ENCODE peak calls at places on chromosomes 4 and X, in seven cellular contexts. S is mesothelial cell of epicardium, T is MCF 10A, O is choroid plexus epithelial cell, I is GM10248, Z is cardiac fibroblast, X is coronary artery. A is an unnamed sample.

GRCh38 chr4:8019396-8020365 is 80.0 kb upstream of the AFAP1 start:
- DNase-seq in S (no peak), T (peak), O (no peak), I (no peak), Z (no peak), X (no peak), A (no peak)

GRCh38 chrX:37378830-37379229 is 29.7 kb downstream of the PRRG1 start:
- DNase-seq in S (no peak), T (no peak), O (no peak), I (no peak), Z (peak), X (no peak), A (no peak)

GRCh38 chrX:68743754-68744153 is 85.1 kb upstream of the EFNB1 start:
- DNase-seq in S (peak), T (no peak), O (no peak), I (no peak), Z (no peak), X (no peak), A (no peak)

GRCh38 chrX:10015711-10016515 is 48.8 kb downstream of the CLDN34 start:
- DNase-seq in S (peak), T (no peak), O (no peak), I (peak), Z (peak), X (no peak), A (peak)

GRCh38 chr4:83113429-83113786 is 1.1 kb downstream of the PLAC8 start:
- DNase-seq in S (no peak), T (no peak), O (no peak), I (no peak), Z (no peak), X (no peak), A (no peak)

GRCh38 chrX:20267924-20268701 is 1.4 kb upstream of the RPS6KA3 start:
- DNase-seq in S (peak), T (no peak), O (peak), I (peak), Z (peak), X (peak), A (peak)

GRCh38 chrX:12771445-12772069 is 19.7 kb upstream of the PRPS2 start:
- DNase-seq in S (peak), T (no peak), O (peak), I (peak), Z (peak), X (no peak), A (peak)

GRCh38 chr4:42627887-42628646 is 28.8 kb downstream of the ATP8A1 start:
- DNase-seq in S (no peak), T (no peak), O (no peak), I (peak), Z (peak), X (peak), A (no peak)

GRCh38 chr4:41561241-41561640 is 23.3 kb downstream of the LIMCH1 start:
- DNase-seq in S (no peak), T (no peak), O (no peak), I (no peak), Z (no peak), X (no peak), A (no peak)

GRCh38 chr4:105683038-105683437 is 25.5 kb downstream of the INTS12 start:
- DNase-seq in S (no peak), T (no peak), O (no peak), I (no peak), Z (no peak), X (no peak), A (no peak)

GRCh38 chr4:173013232-173013932 is 155.2 kb upstream of the GALNT7 start:
- DNase-seq in S (peak), T (peak), O (peak), I (peak), Z (peak), X (no peak), A (peak)

GRCh38 chrX:11968470-11968869 is 169.8 kb upstream of the FRMPD4 start:
- DNase-seq in S (no peak), T (no peak), O (peak), I (no peak), Z (no peak), X (no peak), A (no peak)

GRCh38 chr4:68390205-68390604 is 40.3 kb upstream of the YTHDC1 start:
- DNase-seq in S (no peak), T (no peak), O (peak), I (no peak), Z (no peak), X (no peak), A (no peak)

GRCh38 chrX:103197721-103198306 is 17.1 kb upstream of the BEX4 start:
- DNase-seq in S (no peak), T (peak), O (no peak), I (no peak), Z (peak), X (no peak), A (no peak)

GRCh38 chr4:116796022-116796421 is 289.4 kb downstream of the TRAM1L1 start:
- DNase-seq in S (no peak), T (peak), O (no peak), I (no peak), Z (no peak), X (no peak), A (no peak)

GRCh38 chrX:70262952-70263567 is 3.1 kb upstream of the P2RY4 start:
- DNase-seq in S (peak), T (peak), O (peak), I (peak), Z (peak), X (no peak), A (peak)

GRCh38 chr4:71133491-71133890 is 140.0 kb downstream of the DCK start:
- DNase-seq in S (no peak), T (peak), O (no peak), I (no peak), Z (no peak), X (no peak), A (no peak)

GRCh38 chr4:37873383-37873782 is 17.5 kb upstream of the TBC1D1 start:
- DNase-seq in S (no peak), T (peak), O (peak), I (no peak), Z (peak), X (no peak), A (no peak)

GRCh38 chr4:56786955-56787354 is 34.5 kb downstream of the SPINK2 start:
- DNase-seq in S (peak), T (peak), O (peak), I (no peak), Z (peak), X (no peak), A (no peak)

GRCh38 chr4:7842384-7843279 is 97.0 kb downstream of the AFAP1 start:
- DNase-seq in S (peak), T (peak), O (peak), I (no peak), Z (peak), X (peak), A (no peak)

GRCh38 chrX:34918856-34919255 is 23.7 kb upstream of the FAM47B start:
- DNase-seq in S (no peak), T (peak), O (peak), I (no peak), Z (peak), X (no peak), A (no peak)

GRCh38 chr4:173436149-173436579 is 37.2 kb upstream of the SCRG1 start:
- DNase-seq in S (no peak), T (no peak), O (peak), I (no peak), Z (peak), X (no peak), A (no peak)

GRCh38 chr4:10006604-10007435 is 14.5 kb downstream of the SLC2A9 start:
- DNase-seq in S (no peak), T (peak), O (peak), I (no peak), Z (peak), X (no peak), A (no peak)

GRCh38 chr4:6050551-6050950 is 32.3 kb upstream of the C4orf50 start:
- DNase-seq in S (no peak), T (no peak), O (no peak), I (no peak), Z (no peak), X (no peak), A (no peak)

GRCh38 chr4:73053974-73054480 is 15.5 kb downstream of the COX18 start:
- DNase-seq in S (no peak), T (no peak), O (peak), I (no peak), Z (no peak), X (no peak), A (no peak)

GRCh38 chr4:70925899-70926635 is 23.9 kb downstream of the MOB1B start:
- DNase-seq in S (no peak), T (no peak), O (no peak), I (peak), Z (no peak), X (no peak), A (no peak)

GRCh38 chrX:117743469-117744251 is 372.9 kb downstream of the KLHL13 start:
- DNase-seq in S (no peak), T (peak), O (peak), I (no peak), Z (no peak), X (no peak), A (no peak)

GRCh38 chr4:88746186-88746585 is 48.6 kb upstream of the NAP1L5 start:
- DNase-seq in S (no peak), T (no peak), O (no peak), I (no peak), Z (no peak), X (no peak), A (no peak)

GRCh38 chr4:6333301-6334202 is 63.9 kb downstream of the WFS1 start:
- DNase-seq in S (no peak), T (peak), O (peak), I (no peak), Z (peak), X (no peak), A (no peak)

GRCh38 chr4:105182211-105182610 is 35.5 kb downstream of the TET2 start:
- DNase-seq in S (no peak), T (no peak), O (no peak), I (no peak), Z (no peak), X (no peak), A (no peak)

GRCh38 chr4:144583658-144584057 is 62.3 kb upstream of the HHIP start:
- DNase-seq in S (no peak), T (peak), O (peak), I (no peak), Z (peak), X (no peak), A (no peak)

DNA sequence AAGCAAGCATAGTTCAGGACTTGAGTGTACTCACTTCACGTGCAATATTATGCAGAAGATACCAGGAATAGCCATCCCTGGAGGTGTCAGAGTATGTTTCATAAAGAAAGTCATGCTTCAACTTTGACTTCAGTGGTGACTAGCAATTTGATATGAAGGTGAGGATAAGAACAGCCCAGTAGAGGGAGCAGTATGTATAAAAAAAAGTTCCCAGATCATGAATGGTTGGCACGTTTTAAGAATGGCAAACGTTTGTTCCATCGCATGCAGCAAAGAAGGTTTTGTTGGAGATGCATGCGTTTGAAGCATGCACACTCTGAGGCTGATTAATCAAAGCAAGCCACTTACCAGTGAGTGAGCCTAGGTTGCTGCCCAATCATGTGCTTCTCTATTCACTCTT is 33.5 kb upstream of the SLITRK4 start:
- DNase-seq in S (no peak), T (peak), O (no peak), I (no peak), Z (peak), X (no peak), A (no peak)
- TF ChIP-seq CTCF in S (no peak), T (peak), O (no peak), I (no peak), Z (peak), X (no peak), A (peak)

GRCh38 chr4:154683956-154684681 is 59.7 kb upstream of the LRAT start:
- DNase-seq in S (no peak), T (no peak), O (no peak), I (no peak), Z (no peak), X (no peak), A (no peak)

GRCh38 chr4:154692311-154692818 is 51.4 kb upstream of the LRAT start:
- DNase-seq in S (no peak), T (no peak), O (no peak), I (no peak), Z (no peak), X (no peak), A (no peak)

GRCh38 chr4:154691229-154691628 is 52.6 kb upstream of the LRAT start:
- DNase-seq in S (no peak), T (no peak), O (peak), I (no peak), Z (no peak), X (no peak), A (no peak)

GRCh38 chr4:154687840-154688239 is 56.0 kb upstream of the LRAT start:
- DNase-seq in S (no peak), T (no peak), O (no peak), I (no peak), Z (no peak), X (no peak), A (no peak)

GRCh38 chr4:154686838-154687237 is 57.0 kb upstream of the LRAT start:
- DNase-seq in S (no peak), T (peak), O (peak), I (no peak), Z (no peak), X (no peak), A (no peak)
- TF ChIP-seq CTCF in S (peak), T (peak), O (peak), I (no peak), Z (no peak), X (no peak), A (peak)

DNA sequence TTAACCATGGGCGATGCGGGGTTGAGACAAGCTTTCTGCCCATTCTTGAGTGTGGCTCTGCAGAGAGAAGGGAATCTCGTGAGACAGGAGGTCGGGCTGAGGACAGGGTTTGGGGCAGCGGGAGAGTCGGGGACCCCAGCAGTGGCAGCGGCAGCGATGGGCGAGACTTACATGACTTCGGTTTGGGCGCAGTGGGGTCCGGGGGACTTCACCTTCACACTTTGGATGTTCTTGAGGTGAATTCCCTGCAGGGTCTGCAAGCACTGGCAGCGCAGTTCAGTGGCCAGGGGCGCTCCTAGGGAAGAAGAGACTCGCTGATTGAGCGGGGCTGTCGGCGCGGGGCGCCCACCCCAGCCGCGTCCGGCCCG is 383 bp downstream of the CXCL2 start:
- DNase-seq in S (no peak), T (no peak), O (peak), I (no peak), Z (peak), X (no peak), A (no peak)
- TF ChIP-seq CTCF in S (no peak), T (no peak), O (no peak), I (no peak), Z (no peak), X (no peak), A (no peak)

GRCh38 chrX:148552775-148553174 is 52.4 kb downstream of the AFF2 start:
- DNase-seq in S (no peak), T (no peak), O (peak), I (no peak), Z (no peak), X (no peak), A (no peak)
- TF ChIP-seq CTCF in S (peak), T (peak), O (peak), I (no peak), Z (peak), X (no peak), A (peak)

DNA sequence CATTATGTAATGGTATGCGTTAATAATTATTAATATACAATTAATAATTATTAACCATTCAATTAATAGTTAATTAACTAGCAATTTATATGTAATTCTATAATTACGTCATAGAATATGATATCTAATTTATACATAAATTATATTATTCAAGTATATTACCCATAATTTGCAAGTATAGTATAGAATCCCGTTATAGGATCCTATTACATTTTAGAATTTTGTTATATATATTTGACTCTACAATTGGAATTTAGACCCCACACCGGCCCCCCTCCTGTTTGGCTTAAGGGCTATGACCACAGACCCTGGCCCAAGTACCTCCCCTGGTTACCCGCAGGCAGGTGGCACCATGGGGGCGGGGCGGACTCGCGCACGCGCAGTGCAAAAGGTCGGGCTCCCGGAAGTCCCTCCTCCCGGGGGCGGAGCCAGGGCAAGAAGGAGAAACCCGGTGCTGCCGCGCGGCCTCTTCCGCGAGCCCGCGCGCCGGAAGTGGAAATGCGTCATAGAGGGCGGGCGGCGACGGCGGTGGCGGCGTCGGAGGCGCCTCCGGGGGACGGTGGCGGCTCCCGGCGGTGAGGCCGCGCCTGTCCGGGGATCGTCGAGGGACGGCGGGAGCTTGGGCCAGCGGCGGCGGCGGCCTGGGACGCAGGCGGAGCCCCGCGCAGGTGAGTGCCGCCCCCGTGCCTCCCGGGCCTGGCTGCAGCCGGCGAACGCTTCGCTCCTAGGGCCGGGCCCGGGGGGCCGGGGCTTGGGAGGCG is at the start of gene AKAP17A:
- DNase-seq in S (peak), T (peak), O (peak), I (peak), Z (peak), X (peak), A (peak)
- TF ChIP-seq CTCF in S (no peak), T (no peak), O (no peak), I (no peak), Z (no peak), X (no peak), A (peak)

GRCh38 chrX:65668362-65669310 is 1.2 kb downstream of the MSN start:
- DNase-seq in S (no peak), T (peak), O (peak), I (no peak), Z (peak), X (peak), A (no peak)

GRCh38 chrX:65667157-65667502 is 324 bp upstream of the MSN start:
- DNase-seq in S (no peak), T (no peak), O (no peak), I (no peak), Z (no peak), X (no peak), A (no peak)

GRCh38 chrX:65671966-65672365 is 4.5 kb downstream of the MSN start:
- DNase-seq in S (no peak), T (no peak), O (peak), I (no peak), Z (peak), X (no peak), A (no peak)

GRCh38 chrX:65671286-65671685 is 3.8 kb downstream of the MSN start:
- DNase-seq in S (no peak), T (no peak), O (no peak), I (no peak), Z (no peak), X (no peak), A (no peak)

DNA sequence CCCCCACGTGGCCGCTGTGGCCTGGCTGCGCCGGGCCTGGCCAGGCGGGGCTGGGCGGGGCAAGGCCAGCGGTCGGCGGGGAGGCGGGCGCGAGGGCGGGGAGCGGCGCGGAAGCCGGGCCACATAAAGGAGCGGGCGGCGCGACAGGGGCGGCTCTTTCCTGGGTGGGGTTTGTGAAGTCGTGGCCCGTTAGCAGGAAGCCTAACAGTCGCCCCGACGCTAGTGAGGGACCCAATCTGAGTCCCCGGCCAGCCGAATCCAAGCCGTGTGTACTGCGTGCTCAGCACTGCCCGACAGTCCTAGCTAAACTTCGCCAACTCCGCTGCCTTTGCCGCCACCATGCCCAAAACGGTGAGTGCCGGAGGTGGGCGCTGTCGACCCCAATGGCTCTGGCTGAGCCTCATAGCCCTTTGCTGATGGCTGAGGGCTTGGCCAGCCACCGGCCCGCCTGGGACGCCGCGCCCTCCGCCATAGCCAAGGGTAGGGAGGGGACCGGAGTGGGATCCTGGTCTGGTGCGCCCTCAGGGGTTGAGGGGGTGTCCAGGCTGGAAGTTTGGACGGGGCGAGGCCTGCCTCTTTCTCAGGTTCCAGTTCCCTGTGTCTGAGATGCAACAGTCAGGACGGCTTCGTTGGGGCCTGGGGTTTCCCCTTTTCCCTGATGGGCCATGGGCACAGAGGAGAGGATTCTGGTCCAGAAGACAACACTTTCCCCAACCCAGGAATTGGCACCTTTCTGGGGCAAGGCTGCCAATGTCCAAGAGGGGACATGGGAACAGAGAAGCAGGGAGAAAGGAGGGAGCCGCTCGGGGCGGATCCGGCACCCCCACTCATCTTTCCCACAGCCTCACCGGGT is at the start of gene MSN:
- DNase-seq in S (peak), T (peak), O (peak), I (peak), Z (peak), X (peak), A (peak)
- TF ChIP-seq CTCF in S (no peak), T (no peak), O (peak), I (peak), Z (peak), X (no peak), A (peak)

DNA sequence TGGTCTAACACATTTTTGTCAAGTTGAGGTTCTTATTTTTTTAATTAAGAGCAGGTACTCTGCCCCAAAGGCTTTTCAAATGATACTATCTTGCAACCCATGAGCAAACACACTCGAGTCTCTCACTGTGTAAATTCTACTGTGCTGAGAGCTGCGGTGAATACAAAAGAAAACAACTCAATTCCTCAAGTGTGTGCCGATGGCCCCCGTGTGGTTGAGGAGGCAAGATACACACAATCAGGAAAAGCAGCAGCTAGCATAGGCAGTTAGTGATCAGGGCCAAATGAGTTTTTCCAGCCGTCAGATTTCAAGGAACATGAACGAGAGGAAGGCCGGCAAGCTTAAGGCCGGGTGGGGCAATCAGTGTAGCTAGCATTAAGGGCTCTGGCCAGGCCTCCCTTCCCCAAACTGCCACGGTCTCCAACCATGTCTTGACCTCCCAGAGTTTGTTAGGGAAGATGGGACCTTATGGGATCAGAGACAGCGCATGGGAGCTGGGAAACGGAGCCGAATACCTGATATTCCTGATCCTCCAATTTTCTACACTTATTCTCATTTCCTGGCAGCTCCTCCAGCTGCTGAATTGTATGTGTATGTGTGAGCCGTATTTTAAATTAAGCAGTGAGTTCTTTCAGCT is 59.7 kb downstream of the RTL9 start:
- DNase-seq in S (no peak), T (no peak), O (peak), I (no peak), Z (peak), X (no peak), A (peak)
- TF ChIP-seq CTCF in S (peak), T (no peak), O (peak), I (no peak), Z (peak), X (no peak), A (peak)